ENCODE peak calls at places on chromosomes 1 and 21, in six cellular contexts. One of them, this sample, is unnamed.

GRCh38 chr1:28028873-28029654 is 59.3 kb downstream of the EYA3 start:
- DNase-seq in fibroblast of lung: no peak
- DNase-seq in SHP77: no peak
- DNase-seq in AG08396: no peak
- DNase-seq in uterus: no peak
- DNase-seq in NCI-H1105: no peak
- DNase-seq in this sample: no peak

GRCh38 chr1:83102630-83103071 is 896.3 kb downstream of the TTLL7 start:
- DNase-seq in AG08396: peak
- DNase-seq in fibroblast of lung: peak
- DNase-seq in SHP77: peak
- DNase-seq in NCI-H1105: peak
- DNase-seq in uterus: no peak
- DNase-seq in this sample: no peak

GRCh38 chr1:54795100-54795665 is 5.9 kb downstream of the TTC22 start:
- DNase-seq in uterus: no peak
- DNase-seq in SHP77: no peak
- DNase-seq in NCI-H1105: no peak
- DNase-seq in AG08396: no peak
- DNase-seq in fibroblast of lung: no peak
- DNase-seq in this sample: no peak

GRCh38 chr1:13790290-13791035 is 90.5 kb downstream of the PRDM2 start:
- DNase-seq in AG08396: no peak
- DNase-seq in uterus: no peak
- DNase-seq in NCI-H1105: no peak
- DNase-seq in fibroblast of lung: no peak
- DNase-seq in SHP77: no peak
- DNase-seq in this sample: no peak

GRCh38 chr1:2493218-2493617 is 17.1 kb downstream of the PLCH2 start:
- DNase-seq in fibroblast of lung: no peak
- DNase-seq in NCI-H1105: no peak
- DNase-seq in AG08396: no peak
- DNase-seq in SHP77: no peak
- DNase-seq in uterus: no peak
- DNase-seq in this sample: no peak

GRCh38 chr1:68320349-68320748 is 88.0 kb upstream of the WLS start:
- DNase-seq in NCI-H1105: no peak
- DNase-seq in uterus: no peak
- DNase-seq in fibroblast of lung: no peak
- DNase-seq in SHP77: no peak
- DNase-seq in AG08396: no peak
- DNase-seq in this sample: no peak

GRCh38 chr1:100752806-100753205 is 33.3 kb downstream of the VCAM1 start:
- DNase-seq in uterus: no peak
- DNase-seq in NCI-H1105: no peak
- DNase-seq in AG08396: no peak
- DNase-seq in SHP77: no peak
- DNase-seq in fibroblast of lung: no peak
- DNase-seq in this sample: no peak

GRCh38 chr1:246304468-246305259 is 202.4 kb downstream of the SMYD3 start:
- DNase-seq in AG08396: no peak
- DNase-seq in uterus: no peak
- DNase-seq in SHP77: no peak
- DNase-seq in NCI-H1105: no peak
- DNase-seq in fibroblast of lung: no peak
- DNase-seq in this sample: no peak

GRCh38 chr1:207619833-207620572 is 24.9 kb upstream of the CR1L start:
- DNase-seq in NCI-H1105: peak
- DNase-seq in uterus: no peak
- DNase-seq in SHP77: peak
- DNase-seq in fibroblast of lung: peak
- DNase-seq in AG08396: peak
- DNase-seq in this sample: peak

GRCh38 chr1:26517766-26518049 is 11.9 kb upstream of the RPS6KA1 start:
- DNase-seq in fibroblast of lung: no peak
- DNase-seq in uterus: no peak
- DNase-seq in AG08396: no peak
- DNase-seq in SHP77: no peak
- DNase-seq in NCI-H1105: no peak
- DNase-seq in this sample: no peak

GRCh38 chr1:29583727-29584126 is 347.4 kb downstream of the PTPRU start:
- DNase-seq in uterus: no peak
- DNase-seq in NCI-H1105: no peak
- DNase-seq in SHP77: no peak
- DNase-seq in fibroblast of lung: no peak
- DNase-seq in AG08396: no peak
- DNase-seq in this sample: no peak

GRCh38 chr1:234528073-234528865 is 49.3 kb upstream of the TARBP1 start:
- DNase-seq in NCI-H1105: no peak
- DNase-seq in AG08396: no peak
- DNase-seq in uterus: peak
- DNase-seq in fibroblast of lung: no peak
- DNase-seq in SHP77: no peak
- DNase-seq in this sample: no peak

GRCh38 chr1:234841710-234842231 is 231.8 kb upstream of the IRF2BP2 start:
- DNase-seq in NCI-H1105: no peak
- DNase-seq in fibroblast of lung: peak
- DNase-seq in AG08396: no peak
- DNase-seq in SHP77: no peak
- DNase-seq in uterus: no peak
- DNase-seq in this sample: no peak

GRCh38 chr1:178122283-178122682 is 28.4 kb downstream of the RASAL2 start:
- DNase-seq in fibroblast of lung: peak
- DNase-seq in NCI-H1105: no peak
- DNase-seq in AG08396: no peak
- DNase-seq in SHP77: no peak
- DNase-seq in uterus: no peak
- DNase-seq in this sample: no peak

GRCh38 chr21:39097335-39097861 is 85.9 kb downstream of the PSMG1 start:
- DNase-seq in SHP77: no peak
- DNase-seq in fibroblast of lung: no peak
- DNase-seq in AG08396: no peak
- DNase-seq in NCI-H1105: no peak
- DNase-seq in uterus: no peak
- DNase-seq in this sample: no peak

GRCh38 chr1:192756314-192756713 is 52.5 kb upstream of the RGS2 start:
- DNase-seq in NCI-H1105: no peak
- DNase-seq in SHP77: no peak
- DNase-seq in AG08396: no peak
- DNase-seq in fibroblast of lung: no peak
- DNase-seq in uterus: no peak
- DNase-seq in this sample: no peak

GRCh38 chr1:227885648-227886502 is 61.9 kb downstream of the WNT9A start:
- DNase-seq in fibroblast of lung: peak
- DNase-seq in AG08396: peak
- DNase-seq in NCI-H1105: no peak
- DNase-seq in uterus: peak
- DNase-seq in SHP77: no peak
- DNase-seq in this sample: no peak

GRCh38 chr21:15122241-15122640 is 57.4 kb upstream of the NRIP1 start:
- DNase-seq in NCI-H1105: no peak
- DNase-seq in SHP77: no peak
- DNase-seq in uterus: no peak
- DNase-seq in AG08396: no peak
- DNase-seq in fibroblast of lung: no peak
- DNase-seq in this sample: no peak

GRCh38 chr1:15323351-15323988 is 76.4 kb downstream of the FHAD1 start:
- DNase-seq in SHP77: peak
- DNase-seq in fibroblast of lung: peak
- DNase-seq in AG08396: peak
- DNase-seq in uterus: peak
- DNase-seq in NCI-H1105: peak
- DNase-seq in this sample: peak

GRCh38 chr1:176543360-176544136 is 80.6 kb downstream of the PAPPA2 start:
- DNase-seq in fibroblast of lung: no peak
- DNase-seq in AG08396: no peak
- DNase-seq in uterus: no peak
- DNase-seq in NCI-H1105: no peak
- DNase-seq in SHP77: no peak
- DNase-seq in this sample: no peak

GRCh38 chr1:183589836-183590224 is 429 bp downstream of the NCF2 start:
- DNase-seq in uterus: no peak
- DNase-seq in NCI-H1105: no peak
- DNase-seq in SHP77: no peak
- DNase-seq in AG08396: no peak
- DNase-seq in fibroblast of lung: no peak
- DNase-seq in this sample: no peak

GRCh38 chr21:25934771-25935224 is 200.0 kb downstream of the GABPA start:
- DNase-seq in AG08396: peak
- DNase-seq in SHP77: no peak
- DNase-seq in fibroblast of lung: peak
- DNase-seq in NCI-H1105: no peak
- DNase-seq in uterus: peak
- DNase-seq in this sample: no peak

GRCh38 chr1:21347072-21347581 is 56.9 kb upstream of the ECE1 start:
- DNase-seq in AG08396: no peak
- DNase-seq in uterus: no peak
- DNase-seq in fibroblast of lung: no peak
- DNase-seq in SHP77: no peak
- DNase-seq in NCI-H1105: no peak
- DNase-seq in this sample: no peak

GRCh38 chr1:15755643-15756040 is 3.0 kb upstream of the FBLIM1 start:
- DNase-seq in uterus: no peak
- DNase-seq in SHP77: no peak
- DNase-seq in NCI-H1105: no peak
- DNase-seq in fibroblast of lung: no peak
- DNase-seq in AG08396: no peak
- DNase-seq in this sample: no peak

GRCh38 chr1:30522031-30523004 is 201.1 kb downstream of the MATN1 start:
- DNase-seq in uterus: peak
- DNase-seq in SHP77: no peak
- DNase-seq in NCI-H1105: no peak
- DNase-seq in fibroblast of lung: peak
- DNase-seq in AG08396: peak
- DNase-seq in this sample: no peak

GRCh38 chr1:30460661-30461060 is 262.7 kb downstream of the MATN1 start:
- DNase-seq in SHP77: no peak
- DNase-seq in fibroblast of lung: no peak
- DNase-seq in AG08396: no peak
- DNase-seq in uterus: no peak
- DNase-seq in NCI-H1105: no peak
- DNase-seq in this sample: no peak

GRCh38 chr1:39084191-39084590 is 58.0 kb downstream of the NDUFS5 start:
- DNase-seq in fibroblast of lung: no peak
- DNase-seq in SHP77: no peak
- DNase-seq in NCI-H1105: no peak
- DNase-seq in AG08396: no peak
- DNase-seq in uterus: no peak
- DNase-seq in this sample: no peak

GRCh38 chr1:111571987-111572386 is 47.6 kb upstream of the RAP1A start:
- DNase-seq in SHP77: no peak
- DNase-seq in NCI-H1105: no peak
- DNase-seq in AG08396: peak
- DNase-seq in fibroblast of lung: peak
- DNase-seq in uterus: no peak
- DNase-seq in this sample: no peak

GRCh38 chr1:117802546-117803257 is 126.7 kb downstream of the GDAP2 start:
- DNase-seq in AG08396: no peak
- DNase-seq in SHP77: no peak
- DNase-seq in uterus: no peak
- DNase-seq in NCI-H1105: no peak
- DNase-seq in fibroblast of lung: no peak
- DNase-seq in this sample: no peak

GRCh38 chr1:210688482-210689233 is 360.0 kb downstream of the HHAT start:
- DNase-seq in NCI-H1105: no peak
- DNase-seq in SHP77: no peak
- DNase-seq in AG08396: no peak
- DNase-seq in fibroblast of lung: peak
- DNase-seq in uterus: no peak
- DNase-seq in this sample: no peak

GRCh38 chr1:24105368-24106160 is 6.4 kb downstream of the MYOM3 start:
- DNase-seq in NCI-H1105: no peak
- DNase-seq in uterus: no peak
- DNase-seq in fibroblast of lung: no peak
- DNase-seq in AG08396: no peak
- DNase-seq in SHP77: no peak
- DNase-seq in this sample: no peak

GRCh38 chr1:171645553-171646336 is 6.7 kb downstream of the MYOC start:
- DNase-seq in uterus: peak
- DNase-seq in fibroblast of lung: peak
- DNase-seq in SHP77: no peak
- DNase-seq in NCI-H1105: no peak
- DNase-seq in AG08396: peak
- DNase-seq in this sample: no peak

GRCh38 chr1:57094749-57095148 is 128.9 kb upstream of the C8B start:
- DNase-seq in AG08396: no peak
- DNase-seq in uterus: no peak
- DNase-seq in SHP77: no peak
- DNase-seq in NCI-H1105: no peak
- DNase-seq in fibroblast of lung: no peak
- DNase-seq in this sample: no peak

GRCh38 chr1:214709241-214709640 is 106.2 kb downstream of the CENPF start:
- DNase-seq in NCI-H1105: no peak
- DNase-seq in AG08396: no peak
- DNase-seq in fibroblast of lung: no peak
- DNase-seq in SHP77: no peak
- DNase-seq in uterus: no peak
- DNase-seq in this sample: no peak

GRCh38 chr1:168918860-168919741 is 187.4 kb upstream of the ATP1B1 start:
- DNase-seq in SHP77: no peak
- DNase-seq in AG08396: no peak
- DNase-seq in uterus: no peak
- DNase-seq in NCI-H1105: no peak
- DNase-seq in fibroblast of lung: no peak
- DNase-seq in this sample: peak

GRCh38 chr1:197807739-197808453 is 32.6 kb upstream of the DENND1B start:
- DNase-seq in NCI-H1105: no peak
- DNase-seq in AG08396: no peak
- DNase-seq in fibroblast of lung: no peak
- DNase-seq in SHP77: no peak
- DNase-seq in uterus: no peak
- DNase-seq in this sample: no peak

GRCh38 chr1:239084459-239085080 is 301.8 kb upstream of the CHRM3 start:
- DNase-seq in NCI-H1105: no peak
- DNase-seq in SHP77: no peak
- DNase-seq in AG08396: no peak
- DNase-seq in uterus: no peak
- DNase-seq in fibroblast of lung: no peak
- DNase-seq in this sample: no peak